ENCODE peak calls at places on chromosomes 11 and 22, in six cellular contexts. S, E, O, Z, G and Y are unnamed samples.
A peak's percentile ranks its signal among the peaks of the same experiment; 100 is the strongest.

GRCh38 chr22:49724030-49724892 is 103.4 kb downstream of the BRD1 start:
- ATAC-seq in S (peak; percentile 53), E (no peak), O (no peak), Z (no peak), G (no peak), Y (no peak)

GRCh38 chr11:16976360-16976759 is 37.9 kb downstream of the PLEKHA7 start:
- ATAC-seq in S (no peak), E (no peak), O (no peak), Z (peak; percentile 55), G (no peak), Y (no peak)

GRCh38 chr22:40345271-40345670 is 1.0 kb upstream of the ADSL start:
- ATAC-seq in S (no peak), E (no peak), O (no peak), Z (no peak), G (no peak), Y (no peak)

GRCh38 chr22:43955883-43956286 is 643 bp downstream of the SAMM50 start:
- ATAC-seq in S (peak; percentile 41), E (no peak), O (peak; percentile 1), Z (peak; percentile 45), G (no peak), Y (no peak)

GRCh38 chr22:26692215-26692614 is 34.8 kb downstream of the MIAT start:
- ATAC-seq in S (no peak), E (no peak), O (no peak), Z (no peak), G (no peak), Y (no peak)

GRCh38 chr11:83235825-83236224 is 42.3 kb downstream of the ANKRD42 start:
- ATAC-seq in S (no peak), E (no peak), O (no peak), Z (no peak), G (peak; percentile 84), Y (no peak)

GRCh38 chr22:48138855-48139254 is 1376.4 kb downstream of the TBC1D22A start:
- ATAC-seq in S (no peak), E (no peak), O (no peak), Z (no peak), G (no peak), Y (no peak)

GRCh38 chr11:119134389-119134978 is 13.1 kb downstream of the HINFP start:
- ATAC-seq in S (peak; percentile 51), E (peak; percentile 15), O (peak; percentile 72), Z (peak; percentile 79), G (no peak), Y (no peak)

GRCh38 chr11:91011503-91011902 is 788.7 kb upstream of the CHORDC1 start:
- ATAC-seq in S (no peak), E (no peak), O (no peak), Z (no peak), G (no peak), Y (no peak)

GRCh38 chr11:77109236-77110019 is 6.8 kb downstream of the OMP start:
- ATAC-seq in S (no peak), E (no peak), O (no peak), Z (no peak), G (peak; percentile 28), Y (no peak)

GRCh38 chr11:113147249-113147648 is 167.1 kb upstream of the TTC12 start:
- ATAC-seq in S (no peak), E (no peak), O (no peak), Z (no peak), G (no peak), Y (no peak)

GRCh38 chr22:37109242-37109917 is at the start of gene TMPRSS6:
- ATAC-seq in S (no peak), E (no peak), O (peak; percentile 84), Z (no peak), G (no peak), Y (no peak)

GRCh38 chr11:78251083-78251699 is 62.5 kb downstream of the USP35 start:
- ATAC-seq in S (peak; percentile 30), E (no peak), O (no peak), Z (no peak), G (peak; percentile 80), Y (no peak)

GRCh38 chr22:35437038-35437437 is 37.1 kb downstream of the MCM5 start:
- ATAC-seq in S (peak; percentile 93), E (no peak), O (no peak), Z (peak; percentile 84), G (no peak), Y (no peak)

GRCh38 chr11:67371549-67372231 is 1.7 kb downstream of the CLCF1 start:
- ATAC-seq in S (peak; percentile 47), E (peak; percentile 35), O (peak; percentile 71), Z (peak; percentile 67), G (no peak), Y (no peak)

GRCh38 chr11:36469063-36469462 is 41.0 kb downstream of the TRAF6 start:
- ATAC-seq in S (peak; percentile 65), E (no peak), O (no peak), Z (no peak), G (no peak), Y (no peak)

GRCh38 chr11:57639321-57640067 is 10.2 kb downstream of the YPEL4 start:
- ATAC-seq in S (no peak), E (no peak), O (peak; percentile 60), Z (no peak), G (peak; percentile 33), Y (no peak)
- TF ChIP-seq POLR2A in S (no peak), E (no peak), O (no peak), Z (no peak), G (no peak), Y (no peak)

GRCh38 chr11:96218013-96218412 is 125.0 kb downstream of the MAML2 start:
- ATAC-seq in S (no peak), E (no peak), O (no peak), Z (no peak), G (no peak), Y (no peak)
- H3K4me1 ChIP-seq in S (peaks cover 12% of the 10 kb centered on the region), E (peaks cover 78% of the 10 kb centered on the region), O (peaks cover 73% of the 10 kb centered on the region), Z (peaks cover 39% of the 10 kb centered on the region), G (peaks cover 34% of the 10 kb centered on the region), Y (peaks cover 9% of the 10 kb centered on the region)

GRCh38 chr11:75523811-75524401 is 1.8 kb downstream of the GDPD5 start:
- ATAC-seq in S (no peak), E (no peak), O (peak; percentile 77), Z (peak; percentile 39), G (no peak), Y (no peak)
- H3K4me3 ChIP-seq in S (no peak overlapping the region), E (no peak overlapping the region), O (peak overlapping the region; percentile 93), Z (no peak overlapping the region), G (no peak overlapping the region), Y (no peak overlapping the region)

GRCh38 chr11:7513210-7514098 is at the start of gene PPFIBP2:
- ATAC-seq in S (peak; percentile 99), E (peak; percentile 94), O (peak; percentile 88), Z (peak; percentile 80), G (peak; percentile 98), Y (peak; percentile 92)
- TF ChIP-seq POLR2A in S (no peak), E (no peak), O (peak; percentile 37), Z (peak; percentile 84), G (no peak), Y (peak; percentile 41)